ENCODE peak calls at places on chromosomes 3 and 15, in seven cellular contexts. Y is A549, E is left ventricle myocardium inferior, I is GM12865, H is GM06990, B is psoas muscle, U is heart right ventricle. R is an unnamed sample.

GRCh38 chr15:50135123-50135541 is 16.1 kb upstream of the ATP8B4 start:
- DNase-seq in E (no peak), U (no peak), Y (peak; percentile 49), I (no peak), B (no peak), H (no peak), R (no peak)

GRCh38 chr3:130517541-130517940 is 564 bp downstream of the COL6A6 start:
- DNase-seq in H (no peak), I (no peak), Y (peak; percentile 2), B (no peak), E (no peak), U (no peak), R (no peak)

GRCh38 chr15:78037779-78038305 is 39.7 kb downstream of the TBC1D2B start:
- DNase-seq in U (no peak), B (no peak), Y (no peak), I (no peak), H (no peak), E (no peak), R (no peak)

GRCh38 chr3:94401466-94401865 is 338.6 kb downstream of the NSUN3 start:
- DNase-seq in I (no peak), H (no peak), B (no peak), U (no peak), E (no peak), Y (no peak), R (no peak)

GRCh38 chr3:156976933-156977332 is 150.8 kb downstream of the LEKR1 start:
- DNase-seq in Y (no peak), I (no peak), U (no peak), H (no peak), B (no peak), E (no peak), R (no peak)

GRCh38 chr15:45328663-45329062 is 49.7 kb downstream of the GATM start:
- DNase-seq in Y (no peak), H (no peak), E (no peak), U (no peak), I (no peak), B (no peak), R (no peak)

GRCh38 chr3:136860541-136860940 is 1.5 kb upstream of the NCK1 start:
- DNase-seq in Y (no peak), I (peak; percentile 5), H (no peak), U (no peak), B (no peak), E (no peak), R (no peak)

GRCh38 chr15:53072077-53072476 is 281.9 kb upstream of the ONECUT1 start:
- DNase-seq in Y (peak; percentile 88), I (peak; percentile 31), U (no peak), E (no peak), B (peak; percentile 16), H (no peak), R (no peak)

GRCh38 chr3:127770671-127771370 is 51.5 kb downstream of the MGLL start:
- DNase-seq in Y (no peak), I (no peak), U (no peak), E (no peak), H (no peak), B (peak; percentile 10), R (peak; percentile 43)

GRCh38 chr3:28244471-28244870 is 3.1 kb downstream of the CMC1 start:
- DNase-seq in H (no peak), U (peak; percentile 12), I (no peak), B (peak; percentile 15), E (peak; percentile 15), Y (no peak), R (peak; percentile 36)

GRCh38 chr3:30890907-30891306 is 3.6 kb downstream of the GADL1 start:
- DNase-seq in H (no peak), B (no peak), U (no peak), Y (no peak), I (no peak), E (no peak), R (no peak)

GRCh38 chr3:30894521-30895289 is at the start of gene GADL1:
- DNase-seq in I (peak; percentile 4), U (peak; percentile 34), E (peak; percentile 24), Y (peak; percentile 10), B (peak; percentile 43), H (peak; percentile 6), R (peak; percentile 35)

GRCh38 chr3:30895329-30895728 is 868 bp upstream of the GADL1 start:
- DNase-seq in B (no peak), U (no peak), E (no peak), I (no peak), Y (no peak), H (no peak), R (no peak)

GRCh38 chr3:30893678-30894325 is 659 bp downstream of the GADL1 start:
- DNase-seq in I (no peak), U (no peak), B (no peak), Y (no peak), E (no peak), H (no peak), R (no peak)
- H3K4me3 ChIP-seq in I (peak overlapping the region; percentile 38), U (peak overlapping the region; percentile 65), B (peak overlapping the region; percentile 74), Y (peak overlapping the region; percentile 37), E (peak overlapping the region; percentile 71), H (no peak overlapping the region), R (peak overlapping the region; percentile 48)

GRCh38 chr3:119580148-119580760 is 962 bp downstream of the ADPRH start:
- DNase-seq in B (peak; percentile 40), I (peak; percentile 88), E (peak; percentile 36), H (no peak), Y (no peak), U (no peak), R (peak; percentile 67)

GRCh38 chr3:119585193-119585592 is 5.9 kb downstream of the ADPRH start:
- DNase-seq in U (no peak), H (no peak), E (no peak), Y (no peak), B (no peak), I (no peak), R (peak; percentile 54)

GRCh38 chr3:119582178-119582577 is 2.9 kb downstream of the ADPRH start:
- DNase-seq in Y (no peak), U (no peak), E (no peak), I (peak; percentile 79), H (no peak), B (no peak), R (no peak)

GRCh38 chr3:119575507-119575906 is 3.8 kb upstream of the ADPRH start:
- DNase-seq in H (no peak), Y (no peak), B (no peak), I (no peak), U (no peak), E (no peak), R (no peak)

DNA sequence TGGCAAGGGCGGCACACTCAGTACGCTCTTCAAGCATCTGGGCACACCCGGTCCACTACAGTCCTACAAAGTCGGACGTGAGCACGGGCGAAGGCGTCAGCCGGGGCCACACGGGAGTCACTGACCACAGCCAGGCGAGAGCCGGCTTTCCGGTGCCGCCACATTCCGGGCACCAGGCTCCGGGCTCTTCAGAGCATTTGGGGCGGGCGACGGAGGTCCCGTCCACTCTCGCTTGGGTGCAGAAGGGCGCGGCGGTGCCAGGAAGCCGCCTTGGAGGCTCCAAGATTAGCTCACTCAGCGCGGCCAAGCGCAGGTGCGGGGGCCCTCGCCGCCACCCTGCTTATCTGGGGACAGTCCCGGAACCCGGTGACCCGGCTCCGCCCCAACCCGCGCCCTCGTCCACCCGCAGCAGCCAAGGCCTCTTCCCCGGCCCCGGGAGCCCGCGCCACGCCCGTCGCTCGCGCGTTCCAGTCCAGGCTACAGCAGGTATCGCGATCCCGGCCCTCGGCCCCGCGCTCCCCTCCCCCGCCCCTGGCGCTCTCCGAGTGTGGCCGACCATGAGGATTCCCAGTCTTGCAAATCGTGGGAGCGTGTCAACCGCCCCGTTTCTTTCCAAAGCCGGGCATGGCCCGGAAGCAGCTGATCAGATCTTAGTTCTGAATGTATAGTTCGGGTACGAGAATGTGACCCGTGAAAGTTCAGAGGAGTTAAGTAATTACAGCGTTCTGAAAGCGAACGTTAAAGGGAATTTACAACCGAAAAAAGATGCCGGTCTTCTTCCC is at the start of gene ADPRH:
- DNase-seq in H (peak; percentile 90), Y (peak; percentile 77), B (peak; percentile 87), I (peak; percentile 91), U (peak; percentile 89), E (peak; percentile 89), R (peak; percentile 88)
- H3K4me3 ChIP-seq in H (peak within 1 kb of the TSS; percentile 76), Y (peak within 1 kb of the TSS; percentile 57), B (peak within 1 kb of the TSS; percentile 71), I (peak within 1 kb of the TSS; percentile 59), U (peak within 1 kb of the TSS; percentile 69), E (peak within 1 kb of the TSS; percentile 72), R (peak within 1 kb of the TSS; percentile 57)

GRCh38 chr3:195209083-195209835 is 61.7 kb downstream of the XXYLT1 start:
- DNase-seq in I (no peak), H (no peak), Y (no peak), U (peak; percentile 39), E (no peak), B (peak; percentile 53), R (no peak)
- H3K4me3 ChIP-seq in I (no peak overlapping the region), H (no peak overlapping the region), Y (no peak overlapping the region), U (no peak overlapping the region), E (peak overlapping the region; percentile 23), B (peak overlapping the region; percentile 54), R (no peak overlapping the region)

GRCh38 chr3:187293514-187293870 is 2.0 kb upstream of the MASP1 start:
- DNase-seq in I (no peak), B (no peak), H (no peak), E (no peak), Y (no peak), U (no peak), R (no peak)

GRCh38 chr3:187293977-187294376 is 2.4 kb upstream of the MASP1 start:
- DNase-seq in U (no peak), E (no peak), B (no peak), H (no peak), I (no peak), Y (no peak), R (no peak)

GRCh38 chr3:187296915-187297314 is 5.4 kb upstream of the MASP1 start:
- DNase-seq in U (no peak), H (no peak), B (no peak), I (no peak), Y (no peak), E (no peak), R (no peak)

GRCh38 chr3:187295635-187296034 is 4.1 kb upstream of the MASP1 start:
- DNase-seq in H (no peak), B (no peak), Y (peak; percentile 14), E (no peak), I (no peak), U (no peak), R (no peak)

DNA sequence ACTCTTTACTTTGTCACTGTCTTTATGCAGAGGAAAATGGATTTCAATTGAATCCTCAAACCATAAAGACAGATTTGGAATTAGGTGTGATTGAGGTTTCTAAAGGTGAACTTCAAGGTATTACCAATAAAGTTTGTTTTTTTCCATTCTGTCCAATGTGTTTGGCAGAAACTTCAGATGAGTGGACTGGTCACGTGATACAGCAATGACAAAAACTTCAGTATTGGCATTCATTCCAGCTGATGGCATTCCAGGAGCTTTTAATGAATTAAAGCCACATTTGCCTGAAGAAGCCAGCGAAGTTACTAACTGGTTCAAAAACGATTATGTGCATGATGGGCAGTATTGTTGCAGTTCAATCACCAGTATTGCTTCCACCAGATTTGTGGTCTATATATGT is 4.5 kb upstream of the MASP1 start:
- DNase-seq in U (no peak), H (no peak), B (no peak), Y (no peak), I (no peak), E (no peak), R (no peak)
- H3K4me3 ChIP-seq in U (no peak overlapping the region), H (no peak overlapping the region), B (no peak overlapping the region), Y (no peak overlapping the region), I (no peak overlapping the region), E (no peak overlapping the region), R (no peak overlapping the region)

GRCh38 chr3:97871206-97871605 is 49.4 kb downstream of the CRYBG3 start:
- DNase-seq in E (no peak), I (no peak), H (no peak), Y (no peak), B (no peak), U (no peak), R (no peak)

GRCh38 chr3:97872209-97873042 is 50.6 kb downstream of the CRYBG3 start:
- DNase-seq in H (no peak), I (no peak), U (no peak), E (no peak), B (no peak), Y (no peak), R (no peak)

GRCh38 chr3:97871788-97872187 is 50.0 kb downstream of the CRYBG3 start:
- DNase-seq in H (no peak), U (no peak), Y (no peak), I (no peak), E (no peak), B (no peak), R (no peak)
- H3K4me3 ChIP-seq in H (no peak overlapping the region), U (no peak overlapping the region), Y (no peak overlapping the region), I (no peak overlapping the region), E (no peak overlapping the region), B (no peak overlapping the region), R (no peak overlapping the region)